ENCODE peak calls at places on chromosomes 4 and X, in six cellular contexts. Z is AG04450; X is stomach; Y is suprapubic skin; B is activated CD8-positive, alpha-beta T cell treated with anti-CD3 and anti-CD28 coated beads for 36 hours; N is right atrium auricular region. G is an unnamed sample.

GRCh38 chr4:56821394-56822263 is at the start of gene SPINK2:
- DNase-seq in N (no peak), Z (no peak), B (peak), Y (no peak), X (peak), G (peak)

GRCh38 chr4:108596389-108596788 is 24.0 kb upstream of the RPL34 start:
- DNase-seq in X (no peak), N (no peak), Y (no peak), Z (no peak), B (no peak), G (no peak)

GRCh38 chr4:42519803-42520417 is 122.6 kb downstream of the SHISA3 start:
- DNase-seq in B (peak), Z (peak), N (no peak), X (peak), Y (no peak), G (peak)

GRCh38 chr4:15149842-15150592 is 147.7 kb downstream of the CPEB2 start:
- DNase-seq in Y (peak), B (no peak), N (peak), Z (peak), X (peak), G (peak)

GRCh38 chrX:76064825-76065224 is 108.0 kb upstream of the PBDC1 start:
- DNase-seq in B (peak), N (no peak), Y (no peak), Z (no peak), X (no peak), G (no peak)

GRCh38 chr4:30828290-30828926 is 108.2 kb downstream of the PCDH7 start:
- DNase-seq in Y (no peak), B (no peak), X (no peak), N (no peak), Z (no peak), G (no peak)

GRCh38 chr4:186149872-186150271 is 41.5 kb upstream of the CYP4V2 start:
- DNase-seq in Y (no peak), B (peak), N (peak), Z (no peak), X (peak), G (no peak)

GRCh38 chrX:130523460-130524394 is 121.9 kb downstream of the RBMX2 start:
- DNase-seq in Y (no peak), N (no peak), X (peak), B (peak), Z (no peak), G (no peak)

GRCh38 chr4:163395758-163396157 is 52.1 kb downstream of the NPY5R start:
- DNase-seq in X (no peak), Z (no peak), N (no peak), Y (no peak), B (no peak), G (no peak)

DNA sequence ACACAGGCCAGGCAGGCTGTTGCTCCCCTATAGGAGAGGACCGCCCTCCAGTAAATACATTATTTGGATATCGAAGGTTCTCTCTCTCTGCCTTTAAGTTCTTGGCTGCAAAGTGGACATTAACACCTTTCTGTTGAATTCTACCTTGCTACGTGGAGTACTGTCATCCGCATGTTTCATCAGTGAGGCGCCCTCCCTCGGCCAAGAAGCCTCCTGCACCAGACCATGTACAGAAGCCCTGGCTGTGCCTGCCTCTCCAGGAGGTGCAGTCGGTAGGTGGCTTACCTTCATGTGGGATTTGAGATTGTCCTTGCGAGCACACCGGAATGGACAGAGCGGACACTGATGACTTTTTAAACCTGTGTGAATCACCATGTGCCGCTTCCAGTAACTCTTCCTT is 46.7 kb downstream of the ZNF827 start:
- DNase-seq in X (no peak), Y (no peak), N (no peak), Z (no peak), B (no peak), G (no peak)
- TF ChIP-seq CTCF in X (no peak), Y (no peak), N (no peak), Z (no peak), B (no peak), G (peak)

GRCh38 chrX:104193485-104193884 is 27.2 kb downstream of the FAM199X start:
- DNase-seq in B (no peak), X (no peak), Y (no peak), Z (no peak), N (no peak), G (no peak)

GRCh38 chrX:104189862-104190261 is 23.6 kb downstream of the FAM199X start:
- DNase-seq in B (no peak), Y (no peak), Z (no peak), X (no peak), N (no peak), G (no peak)

GRCh38 chrX:104195013-104195412 is 28.8 kb downstream of the FAM199X start:
- DNase-seq in Z (no peak), N (no peak), B (no peak), X (no peak), Y (no peak), G (no peak)

GRCh38 chrX:104195489-104196084 is 29.3 kb downstream of the FAM199X start:
- DNase-seq in N (no peak), Z (no peak), B (peak), Y (no peak), X (no peak), G (peak)
- TF ChIP-seq CTCF in N (peak), Z (peak), B (peak), Y (peak), X (no peak), G (peak)

DNA sequence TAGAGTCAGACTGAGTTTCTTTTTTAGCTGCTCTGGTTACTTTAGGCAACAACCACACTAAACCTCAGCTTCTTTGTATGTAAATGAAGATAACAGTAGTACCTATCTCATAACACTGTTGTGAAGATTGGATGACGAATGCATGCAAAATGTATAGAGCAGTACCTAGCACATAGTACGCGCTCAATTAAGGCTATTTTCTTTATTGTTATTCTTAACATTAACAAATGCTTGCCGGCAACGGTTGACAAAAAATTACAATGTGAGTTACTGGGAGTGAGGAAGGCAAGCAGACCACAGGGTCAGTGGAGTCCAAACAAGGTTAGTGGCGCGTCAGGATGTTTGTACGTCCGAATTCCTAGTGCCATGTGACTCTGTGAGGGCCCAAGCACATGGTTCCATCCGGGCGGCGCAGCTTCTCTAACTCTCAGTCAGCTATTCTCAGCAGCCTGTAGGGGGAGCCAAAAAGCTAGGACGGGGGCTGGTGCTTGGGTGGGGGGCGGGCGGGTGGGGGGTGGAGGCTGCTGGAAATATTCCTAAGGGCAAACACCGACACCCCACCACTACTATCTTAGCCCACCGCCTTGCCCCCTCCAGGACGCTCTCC is 795 bp upstream of the NALF2 start:
- DNase-seq in N (no peak), Y (no peak), B (no peak), X (no peak), Z (no peak), G (no peak)
- TF ChIP-seq CTCF in N (peak), Y (no peak), B (peak), X (no peak), Z (no peak), G (peak)

DNA sequence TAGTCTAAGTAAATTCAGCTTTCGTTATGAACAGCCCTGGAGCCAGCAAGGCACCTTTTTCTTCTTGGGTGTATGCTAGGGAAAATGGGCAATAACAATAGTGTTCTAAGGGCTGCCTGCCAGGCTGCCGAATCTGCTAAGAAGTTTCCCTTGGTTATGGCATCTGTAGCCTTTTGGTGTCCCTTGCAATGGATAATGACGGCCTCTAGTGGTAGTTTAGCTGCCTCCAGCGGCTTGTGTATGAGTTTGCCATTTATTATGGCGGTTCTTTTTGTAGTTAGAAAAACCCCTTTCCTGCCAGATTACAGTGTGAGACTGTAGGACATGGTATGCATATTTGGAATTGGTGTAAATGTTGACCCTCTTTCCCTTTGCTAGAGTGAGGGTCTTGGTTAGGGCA is 78.9 kb upstream of the SPIN4 start:
- DNase-seq in B (no peak), X (no peak), Y (no peak), Z (no peak), N (no peak), G (no peak)
- TF ChIP-seq CTCF in B (no peak), X (no peak), Y (no peak), Z (no peak), N (no peak), G (no peak)

GRCh38 chr4:2908686-2909085 is 54.5 kb downstream of the NOP14 start:
- DNase-seq in B (no peak), X (no peak), Z (no peak), N (no peak), Y (no peak), G (no peak)

GRCh38 chr4:2907706-2908293 is 55.4 kb downstream of the NOP14 start:
- DNase-seq in X (peak), Z (no peak), B (no peak), Y (no peak), N (no peak), G (no peak)

GRCh38 chr4:2909583-2909982 is 53.6 kb downstream of the NOP14 start:
- DNase-seq in Z (no peak), X (no peak), Y (no peak), N (no peak), B (no peak), G (no peak)

GRCh38 chr4:2911868-2912267 is 51.3 kb downstream of the NOP14 start:
- DNase-seq in N (no peak), X (no peak), Y (no peak), B (no peak), Z (no peak), G (no peak)

GRCh38 chr4:2910409-2910808 is 52.8 kb downstream of the NOP14 start:
- DNase-seq in Z (no peak), N (no peak), Y (no peak), B (no peak), X (no peak), G (no peak)
- TF ChIP-seq CTCF in Z (peak), N (no peak), Y (no peak), B (no peak), X (no peak), G (no peak)

GRCh38 chr4:73257995-73258667 is 467 bp downstream of the ANKRD17 start:
- DNase-seq in Z (no peak), N (no peak), B (no peak), Y (no peak), X (no peak), G (peak)
- TF ChIP-seq CTCF in Z (no peak), N (peak), B (no peak), Y (no peak), X (no peak), G (peak)

GRCh38 chrX:97743014-97743413 is 859.3 kb downstream of the RPA4 start:
- DNase-seq in Y (no peak), X (no peak), Z (no peak), B (peak), N (no peak), G (no peak)
- TF ChIP-seq CTCF in Y (no peak), X (no peak), Z (no peak), B (no peak), N (peak), G (peak)

GRCh38 chrX:151680805-151681204 is 14.5 kb upstream of the PRRG3 start:
- DNase-seq in B (peak), Y (no peak), X (peak), N (no peak), Z (no peak), G (peak)
- TF ChIP-seq CTCF in B (peak), Y (no peak), X (no peak), N (peak), Z (peak), G (peak)

G was measured in GM13977.